ENCODE peak calls at places on chromosomes 2 and 18, in four cellular contexts. N, Y, F and E are unnamed samples.

GRCh38 chr2:75986617-75987016 is 275.9 kb upstream of the GCFC2 start:
- DNase-seq in N (no peak), F (no peak), Y (no peak), E (no peak)

GRCh38 chr2:124970065-124970464 is 945.0 kb downstream of the CNTNAP5 start:
- DNase-seq in F (no peak), Y (no peak), N (no peak), E (no peak)

GRCh38 chr2:64989982-64990614 is 899 bp downstream of the SLC1A4 start:
- DNase-seq in N (peak), F (no peak), Y (no peak), E (no peak)

GRCh38 chr18:2471523-2471922 is 99.8 kb downstream of the METTL4 start:
- DNase-seq in F (no peak), Y (no peak), N (no peak), E (no peak)

GRCh38 chr2:127565261-127566138 is 30.0 kb downstream of the MYO7B start:
- DNase-seq in N (no peak), Y (peak), F (no peak), E (no peak)

GRCh38 chr2:240237609-240238151 is 97.2 kb upstream of the OTOS start:
- DNase-seq in F (peak), N (no peak), Y (peak), E (peak)

GRCh38 chr2:170882758-170883157 is 46.3 kb upstream of the GORASP2 start:
- DNase-seq in N (no peak), Y (no peak), F (no peak), E (no peak)

GRCh38 chr18:54828290-54828871 is at the start of gene RAB27B:
- DNase-seq in N (peak), Y (peak), F (peak), E (peak)

GRCh38 chr2:169095631-169096105 is 26.3 kb downstream of the DHRS9 start:
- DNase-seq in F (peak), Y (no peak), N (no peak), E (peak)

GRCh38 chr2:24104110-24104650 is 19.0 kb downstream of the PFN4 start:
- DNase-seq in N (no peak), F (no peak), Y (no peak), E (no peak)